ENCODE peak calls at places on chromosomes 4 and X, in seven cellular contexts. One of them, this sample, is unnamed. For H3K4me1, the result is how much of the 10 kb centered on the place peaks cover.

GRCh38 chrX:154719132-154719675 is 31.7 kb downstream of the GAB3 start:
- DNase-seq in naive thymus-derived CD4-positive, alpha-beta T cell: no peak
- DNase-seq in A549: no peak
- DNase-seq in heart right ventricle: no peak
- DNase-seq in cardiac muscle cell: no peak
- DNase-seq in aorta: no peak
- DNase-seq in HepG2: no peak
- DNase-seq in this sample: no peak

GRCh38 chr4:42819863-42820514 is 72.5 kb upstream of the GRXCR1 start:
- DNase-seq in naive thymus-derived CD4-positive, alpha-beta T cell: no peak
- DNase-seq in A549: no peak
- DNase-seq in heart right ventricle: no peak
- DNase-seq in cardiac muscle cell: no peak
- DNase-seq in aorta: no peak
- DNase-seq in HepG2: no peak
- DNase-seq in this sample: no peak

GRCh38 chrX:39762266-39762841 is 335.4 kb downstream of the BCOR start:
- DNase-seq in naive thymus-derived CD4-positive, alpha-beta T cell: no peak
- DNase-seq in A549: no peak
- DNase-seq in heart right ventricle: no peak
- DNase-seq in cardiac muscle cell: no peak
- DNase-seq in aorta: no peak
- DNase-seq in HepG2: no peak
- DNase-seq in this sample: no peak

GRCh38 chr4:24137963-24138601 is 248.2 kb upstream of the PPARGC1A start:
- DNase-seq in naive thymus-derived CD4-positive, alpha-beta T cell: no peak
- DNase-seq in A549: no peak
- DNase-seq in heart right ventricle: no peak
- DNase-seq in cardiac muscle cell: no peak
- DNase-seq in aorta: no peak
- DNase-seq in HepG2: peak
- DNase-seq in this sample: no peak

GRCh38 chrX:30906726-30907125 is 17.7 kb upstream of the TAB3 start:
- DNase-seq in naive thymus-derived CD4-positive, alpha-beta T cell: no peak
- DNase-seq in A549: no peak
- DNase-seq in heart right ventricle: no peak
- DNase-seq in cardiac muscle cell: no peak
- DNase-seq in aorta: no peak
- DNase-seq in HepG2: no peak
- DNase-seq in this sample: no peak

GRCh38 chr4:54746228-54746627 is 88.5 kb downstream of the KIT start:
- DNase-seq in naive thymus-derived CD4-positive, alpha-beta T cell: no peak
- DNase-seq in A549: no peak
- DNase-seq in heart right ventricle: no peak
- DNase-seq in cardiac muscle cell: no peak
- DNase-seq in aorta: no peak
- DNase-seq in HepG2: no peak
- DNase-seq in this sample: no peak

GRCh38 chr4:140697709-140698560 is 58.2 kb downstream of the TBC1D9 start:
- DNase-seq in naive thymus-derived CD4-positive, alpha-beta T cell: no peak
- DNase-seq in A549: no peak
- DNase-seq in heart right ventricle: no peak
- DNase-seq in cardiac muscle cell: no peak
- DNase-seq in aorta: no peak
- DNase-seq in HepG2: no peak
- DNase-seq in this sample: no peak

GRCh38 chr4:48772568-48772967 is 7.5 kb downstream of the FRYL start:
- DNase-seq in naive thymus-derived CD4-positive, alpha-beta T cell: no peak
- DNase-seq in A549: no peak
- DNase-seq in heart right ventricle: no peak
- DNase-seq in cardiac muscle cell: no peak
- DNase-seq in aorta: no peak
- DNase-seq in HepG2: no peak
- DNase-seq in this sample: no peak

GRCh38 chrX:109472939-109473713 is 8.8 kb downstream of the GUCY2F start:
- DNase-seq in naive thymus-derived CD4-positive, alpha-beta T cell: no peak
- DNase-seq in A549: no peak
- DNase-seq in heart right ventricle: no peak
- DNase-seq in cardiac muscle cell: peak
- DNase-seq in aorta: no peak
- DNase-seq in HepG2: peak
- DNase-seq in this sample: no peak

GRCh38 chr4:114012749-114013148 is 33.3 kb upstream of the ARSJ start:
- DNase-seq in naive thymus-derived CD4-positive, alpha-beta T cell: no peak
- DNase-seq in A549: no peak
- DNase-seq in heart right ventricle: no peak
- DNase-seq in cardiac muscle cell: no peak
- DNase-seq in aorta: peak
- DNase-seq in HepG2: no peak
- DNase-seq in this sample: no peak

GRCh38 chrX:132956421-132957210 is 1.8 kb downstream of the HS6ST2 start:
- DNase-seq in naive thymus-derived CD4-positive, alpha-beta T cell: no peak
- DNase-seq in A549: no peak
- DNase-seq in heart right ventricle: peak
- DNase-seq in cardiac muscle cell: peak
- DNase-seq in aorta: peak
- DNase-seq in HepG2: no peak
- DNase-seq in this sample: no peak

GRCh38 chrX:112840382-112841113 is at the start of gene AMOT:
- DNase-seq in naive thymus-derived CD4-positive, alpha-beta T cell: peak
- DNase-seq in A549: peak
- DNase-seq in heart right ventricle: peak
- DNase-seq in cardiac muscle cell: peak
- DNase-seq in aorta: peak
- DNase-seq in HepG2: peak
- DNase-seq in this sample: peak

GRCh38 chr4:57065730-57066482 is 44.3 kb downstream of the IGFBP7 start:
- DNase-seq in naive thymus-derived CD4-positive, alpha-beta T cell: no peak
- DNase-seq in A549: no peak
- DNase-seq in heart right ventricle: no peak
- DNase-seq in cardiac muscle cell: no peak
- DNase-seq in aorta: no peak
- DNase-seq in HepG2: no peak
- DNase-seq in this sample: no peak

GRCh38 chr4:27278615-27279014 is 418.0 kb downstream of the STIM2 start:
- DNase-seq in naive thymus-derived CD4-positive, alpha-beta T cell: no peak
- DNase-seq in A549: no peak
- DNase-seq in heart right ventricle: no peak
- DNase-seq in cardiac muscle cell: peak
- DNase-seq in aorta: no peak
- DNase-seq in HepG2: peak
- DNase-seq in this sample: no peak

GRCh38 chrX:103215768-103216085 is 819 bp downstream of the BEX4 start:
- DNase-seq in naive thymus-derived CD4-positive, alpha-beta T cell: no peak
- DNase-seq in A549: no peak
- DNase-seq in heart right ventricle: no peak
- DNase-seq in cardiac muscle cell: no peak
- DNase-seq in aorta: no peak
- DNase-seq in HepG2: no peak
- DNase-seq in this sample: no peak

GRCh38 chrX:37926700-37927099 is 79.3 kb upstream of the DYNLT3 start:
- DNase-seq in naive thymus-derived CD4-positive, alpha-beta T cell: no peak
- DNase-seq in A549: peak
- DNase-seq in heart right ventricle: no peak
- DNase-seq in cardiac muscle cell: peak
- DNase-seq in aorta: no peak
- DNase-seq in HepG2: peak
- DNase-seq in this sample: peak

GRCh38 chrX:133555796-133556458 is 140.6 kb upstream of the GPC4 start:
- DNase-seq in naive thymus-derived CD4-positive, alpha-beta T cell: no peak
- DNase-seq in A549: no peak
- DNase-seq in heart right ventricle: no peak
- DNase-seq in cardiac muscle cell: no peak
- DNase-seq in aorta: no peak
- DNase-seq in HepG2: no peak
- DNase-seq in this sample: no peak

GRCh38 chrX:70852294-70852693 is 56.2 kb downstream of the TEX11 start:
- DNase-seq in naive thymus-derived CD4-positive, alpha-beta T cell: no peak
- DNase-seq in A549: no peak
- DNase-seq in heart right ventricle: no peak
- DNase-seq in cardiac muscle cell: no peak
- DNase-seq in aorta: no peak
- DNase-seq in HepG2: no peak
- DNase-seq in this sample: no peak

GRCh38 chr4:6107886-6108285 is 89.7 kb upstream of the C4orf50 start:
- DNase-seq in naive thymus-derived CD4-positive, alpha-beta T cell: no peak
- DNase-seq in A549: no peak
- DNase-seq in heart right ventricle: no peak
- DNase-seq in cardiac muscle cell: no peak
- DNase-seq in aorta: no peak
- DNase-seq in HepG2: no peak
- DNase-seq in this sample: no peak

DNA sequence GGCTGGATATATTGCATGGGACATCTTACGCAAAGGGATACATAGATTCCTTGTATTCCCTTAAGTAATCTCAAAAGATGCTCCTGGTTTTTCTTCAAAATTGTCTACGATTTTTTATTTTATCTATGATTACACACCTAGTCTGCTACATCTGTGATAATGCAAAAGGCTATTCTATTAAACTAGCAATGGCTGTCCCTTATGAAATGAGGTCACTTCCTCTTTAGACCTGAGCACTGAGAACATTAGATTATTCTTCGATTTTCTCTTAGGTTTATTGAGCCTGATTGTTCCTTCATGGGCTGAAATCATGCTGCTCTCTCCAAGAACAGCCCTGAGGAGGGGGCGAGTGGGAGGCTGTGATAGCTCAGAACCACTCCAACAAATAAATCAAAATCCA is 126.8 kb upstream of the ENPP6 start:
- DNase-seq in naive thymus-derived CD4-positive, alpha-beta T cell: no peak
- DNase-seq in A549: no peak
- DNase-seq in heart right ventricle: no peak
- DNase-seq in cardiac muscle cell: no peak
- DNase-seq in aorta: no peak
- DNase-seq in HepG2: no peak
- DNase-seq in this sample: no peak
- H3K27ac ChIP-seq in naive thymus-derived CD4-positive, alpha-beta T cell: no peak
- H3K27ac ChIP-seq in A549: no peak
- H3K27ac ChIP-seq in heart right ventricle: peak
- H3K27ac ChIP-seq in cardiac muscle cell: no peak
- H3K27ac ChIP-seq in aorta: no peak
- H3K27ac ChIP-seq in HepG2: no peak
- H3K27ac ChIP-seq in this sample: no peak

DNA sequence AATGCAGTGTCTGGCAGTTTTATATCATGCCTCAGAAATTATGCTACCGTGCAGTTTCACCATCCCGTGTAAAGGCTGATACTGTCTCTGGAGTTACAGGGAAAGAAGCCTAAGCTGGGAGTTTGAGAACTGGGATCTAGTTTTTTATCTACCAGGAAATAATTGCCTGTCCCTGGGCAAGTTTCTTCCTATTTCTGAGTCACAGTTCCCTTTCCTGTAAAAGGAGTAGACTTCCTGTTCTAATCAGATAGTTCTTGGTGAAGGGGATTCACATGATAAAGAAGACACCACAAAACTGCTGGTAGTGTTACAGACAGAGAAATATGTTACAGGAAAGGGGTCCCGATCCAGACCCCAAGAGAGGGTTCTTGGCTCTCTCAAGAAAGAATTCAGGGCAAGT is 17.1 kb downstream of the HERC3 start:
- DNase-seq in naive thymus-derived CD4-positive, alpha-beta T cell: no peak
- DNase-seq in A549: no peak
- DNase-seq in heart right ventricle: no peak
- DNase-seq in cardiac muscle cell: no peak
- DNase-seq in aorta: no peak
- DNase-seq in HepG2: no peak
- DNase-seq in this sample: no peak
- H3K4me1 ChIP-seq in naive thymus-derived CD4-positive, alpha-beta T cell: half or more
- H3K4me1 ChIP-seq in A549: under half
- H3K4me1 ChIP-seq in heart right ventricle: half or more
- H3K4me1 ChIP-seq in cardiac muscle cell: under half
- H3K4me1 ChIP-seq in aorta: under half
- H3K4me1 ChIP-seq in HepG2: under half
- H3K4me1 ChIP-seq in this sample: half or more

GRCh38 chr4:124862261-124862660 is 149.7 kb upstream of the ANKRD50 start:
- DNase-seq in naive thymus-derived CD4-positive, alpha-beta T cell: no peak
- DNase-seq in A549: no peak
- DNase-seq in heart right ventricle: no peak
- DNase-seq in cardiac muscle cell: no peak
- DNase-seq in aorta: no peak
- DNase-seq in HepG2: no peak
- DNase-seq in this sample: no peak
- H3K27ac ChIP-seq in naive thymus-derived CD4-positive, alpha-beta T cell: no peak
- H3K27ac ChIP-seq in A549: no peak
- H3K27ac ChIP-seq in heart right ventricle: no peak
- H3K27ac ChIP-seq in cardiac muscle cell: no peak
- H3K27ac ChIP-seq in aorta: no peak
- H3K27ac ChIP-seq in HepG2: no peak
- H3K27ac ChIP-seq in this sample: no peak

GRCh38 chr4:36226430-36227227 is 17.7 kb downstream of the ARAP2 start:
- DNase-seq in naive thymus-derived CD4-positive, alpha-beta T cell: no peak
- DNase-seq in A549: no peak
- DNase-seq in heart right ventricle: no peak
- DNase-seq in cardiac muscle cell: no peak
- DNase-seq in aorta: no peak
- DNase-seq in HepG2: no peak
- DNase-seq in this sample: no peak

GRCh38 chr4:36224969-36225903 is 19.1 kb downstream of the ARAP2 start:
- DNase-seq in naive thymus-derived CD4-positive, alpha-beta T cell: no peak
- DNase-seq in A549: no peak
- DNase-seq in heart right ventricle: no peak
- DNase-seq in cardiac muscle cell: no peak
- DNase-seq in aorta: no peak
- DNase-seq in HepG2: peak
- DNase-seq in this sample: no peak

GRCh38 chr4:36218121-36218520 is 26.2 kb downstream of the ARAP2 start:
- DNase-seq in naive thymus-derived CD4-positive, alpha-beta T cell: no peak
- DNase-seq in A549: no peak
- DNase-seq in heart right ventricle: no peak
- DNase-seq in cardiac muscle cell: no peak
- DNase-seq in aorta: no peak
- DNase-seq in HepG2: no peak
- DNase-seq in this sample: no peak

GRCh38 chr4:36220776-36221175 is 23.5 kb downstream of the ARAP2 start:
- DNase-seq in naive thymus-derived CD4-positive, alpha-beta T cell: no peak
- DNase-seq in A549: no peak
- DNase-seq in heart right ventricle: no peak
- DNase-seq in cardiac muscle cell: no peak
- DNase-seq in aorta: no peak
- DNase-seq in HepG2: no peak
- DNase-seq in this sample: no peak

GRCh38 chr4:36222702-36223101 is 21.6 kb downstream of the ARAP2 start:
- DNase-seq in naive thymus-derived CD4-positive, alpha-beta T cell: no peak
- DNase-seq in A549: no peak
- DNase-seq in heart right ventricle: no peak
- DNase-seq in cardiac muscle cell: no peak
- DNase-seq in aorta: no peak
- DNase-seq in HepG2: no peak
- DNase-seq in this sample: no peak
- H3K4me1 ChIP-seq in naive thymus-derived CD4-positive, alpha-beta T cell: under half
- H3K4me1 ChIP-seq in A549: under half
- H3K4me1 ChIP-seq in heart right ventricle: under half
- H3K4me1 ChIP-seq in cardiac muscle cell: under half
- H3K4me1 ChIP-seq in aorta: under half
- H3K4me1 ChIP-seq in HepG2: under half
- H3K4me1 ChIP-seq in this sample: half or more

This sample was measured in CD4-positive, CD25-positive, alpha-beta regulatory T cell.